ENCODE peak calls at places on chromosomes 2 and 18, in ten cellular contexts. One of them, this sample, is unnamed.
A peak's percentile ranks its signal among the peaks of the same experiment; 100 is the strongest.

GRCh38 chr2:134411828-134412638 is 158.2 kb downstream of the MGAT5 start:
- DNase-seq in lung: peak; percentile 51
- DNase-seq in left ventricle myocardium inferior: peak; percentile 47
- DNase-seq in psoas muscle: peak; percentile 69
- DNase-seq in upper lobe of right lung: no peak
- DNase-seq in lower lobe of right lung: no peak
- DNase-seq in CD8-positive, alpha-beta T cell: peak; percentile 41
- DNase-seq in heart left ventricle: peak; percentile 78
- DNase-seq in A673: peak; percentile 82
- DNase-seq in uterus: peak; percentile 65
- DNase-seq in this sample: peak; percentile 40

GRCh38 chr2:159093496-159093895 is 125.1 kb downstream of the TANC1 start:
- DNase-seq in lung: no peak
- DNase-seq in left ventricle myocardium inferior: no peak
- DNase-seq in psoas muscle: no peak
- DNase-seq in upper lobe of right lung: no peak
- DNase-seq in lower lobe of right lung: no peak
- DNase-seq in CD8-positive, alpha-beta T cell: no peak
- DNase-seq in heart left ventricle: no peak
- DNase-seq in A673: peak; percentile 37
- DNase-seq in uterus: no peak
- DNase-seq in this sample: no peak

GRCh38 chr2:127054604-127054930 is 52.4 kb downstream of the BIN1 start:
- DNase-seq in lung: no peak
- DNase-seq in left ventricle myocardium inferior: no peak
- DNase-seq in psoas muscle: peak; percentile 65
- DNase-seq in upper lobe of right lung: no peak
- DNase-seq in lower lobe of right lung: peak; percentile 32
- DNase-seq in CD8-positive, alpha-beta T cell: no peak
- DNase-seq in heart left ventricle: no peak
- DNase-seq in A673: no peak
- DNase-seq in uterus: no peak
- DNase-seq in this sample: no peak

GRCh38 chr2:173278794-173279527 is 75.7 kb upstream of the CDCA7 start:
- DNase-seq in lung: no peak
- DNase-seq in left ventricle myocardium inferior: no peak
- DNase-seq in psoas muscle: no peak
- DNase-seq in upper lobe of right lung: no peak
- DNase-seq in lower lobe of right lung: no peak
- DNase-seq in CD8-positive, alpha-beta T cell: no peak
- DNase-seq in heart left ventricle: no peak
- DNase-seq in A673: no peak
- DNase-seq in uterus: no peak
- DNase-seq in this sample: no peak

GRCh38 chr18:35588995-35589394 is 7.5 kb downstream of the GALNT1 start:
- DNase-seq in lung: no peak
- DNase-seq in left ventricle myocardium inferior: no peak
- DNase-seq in psoas muscle: no peak
- DNase-seq in upper lobe of right lung: no peak
- DNase-seq in lower lobe of right lung: no peak
- DNase-seq in CD8-positive, alpha-beta T cell: no peak
- DNase-seq in heart left ventricle: no peak
- DNase-seq in A673: no peak
- DNase-seq in uterus: no peak
- DNase-seq in this sample: no peak

GRCh38 chr2:72153924-72154323 is 6.3 kb upstream of the CYP26B1 start:
- DNase-seq in lung: peak; percentile 6
- DNase-seq in left ventricle myocardium inferior: no peak
- DNase-seq in psoas muscle: no peak
- DNase-seq in upper lobe of right lung: no peak
- DNase-seq in lower lobe of right lung: no peak
- DNase-seq in CD8-positive, alpha-beta T cell: no peak
- DNase-seq in heart left ventricle: no peak
- DNase-seq in A673: no peak
- DNase-seq in uterus: no peak
- DNase-seq in this sample: no peak

GRCh38 chr2:105407946-105408743 is 9.3 kb upstream of the FHL2 start:
- DNase-seq in lung: no peak
- DNase-seq in left ventricle myocardium inferior: no peak
- DNase-seq in psoas muscle: no peak
- DNase-seq in upper lobe of right lung: no peak
- DNase-seq in lower lobe of right lung: no peak
- DNase-seq in CD8-positive, alpha-beta T cell: no peak
- DNase-seq in heart left ventricle: no peak
- DNase-seq in A673: no peak
- DNase-seq in uterus: no peak
- DNase-seq in this sample: no peak

GRCh38 chr2:63790913-63791312 is 50.8 kb upstream of the UGP2 start:
- DNase-seq in lung: no peak
- DNase-seq in left ventricle myocardium inferior: no peak
- DNase-seq in psoas muscle: no peak
- DNase-seq in upper lobe of right lung: no peak
- DNase-seq in lower lobe of right lung: no peak
- DNase-seq in CD8-positive, alpha-beta T cell: no peak
- DNase-seq in heart left ventricle: no peak
- DNase-seq in A673: peak; percentile 11
- DNase-seq in uterus: peak; percentile 21
- DNase-seq in this sample: no peak

GRCh38 chr2:31217465-31218200 is at the start of gene CAPN14:
- DNase-seq in lung: no peak
- DNase-seq in left ventricle myocardium inferior: no peak
- DNase-seq in psoas muscle: no peak
- DNase-seq in upper lobe of right lung: no peak
- DNase-seq in lower lobe of right lung: no peak
- DNase-seq in CD8-positive, alpha-beta T cell: no peak
- DNase-seq in heart left ventricle: no peak
- DNase-seq in A673: peak; percentile 68
- DNase-seq in uterus: no peak
- DNase-seq in this sample: no peak
- H3K4me1 ChIP-seq in lung: peaks cover 3% of the 10 kb centered on the region
- H3K4me1 ChIP-seq in left ventricle myocardium inferior: peaks cover 11% of the 10 kb centered on the region
- H3K4me1 ChIP-seq in psoas muscle: no peaks in the 10 kb centered on the region
- H3K4me1 ChIP-seq in upper lobe of right lung: no peaks in the 10 kb centered on the region
- H3K4me1 ChIP-seq in lower lobe of right lung: peaks cover 5% of the 10 kb centered on the region
- H3K4me1 ChIP-seq in CD8-positive, alpha-beta T cell: no peaks in the 10 kb centered on the region
- H3K4me1 ChIP-seq in heart left ventricle: peaks cover 8% of the 10 kb centered on the region
- H3K4me1 ChIP-seq in A673: peaks cover 15% of the 10 kb centered on the region
- H3K4me1 ChIP-seq in uterus: no peaks in the 10 kb centered on the region
- H3K4me1 ChIP-seq in this sample: no peaks in the 10 kb centered on the region

GRCh38 chr2:17353268-17353667 is 165.0 kb downstream of the RAD51AP2 start:
- DNase-seq in lung: no peak
- DNase-seq in left ventricle myocardium inferior: no peak
- DNase-seq in psoas muscle: no peak
- DNase-seq in upper lobe of right lung: no peak
- DNase-seq in lower lobe of right lung: no peak
- DNase-seq in CD8-positive, alpha-beta T cell: no peak
- DNase-seq in heart left ventricle: no peak
- DNase-seq in A673: no peak
- DNase-seq in uterus: no peak
- DNase-seq in this sample: no peak
- TF ChIP-seq CTCF in lung: no peak
- TF ChIP-seq CTCF in left ventricle myocardium inferior: no peak
- TF ChIP-seq CTCF in psoas muscle: no peak
- TF ChIP-seq CTCF in upper lobe of right lung: no peak
- TF ChIP-seq CTCF in lower lobe of right lung: no peak
- TF ChIP-seq CTCF in CD8-positive, alpha-beta T cell: no peak
- TF ChIP-seq CTCF in heart left ventricle: no peak
- TF ChIP-seq CTCF in A673: no peak
- TF ChIP-seq CTCF in uterus: no peak
- TF ChIP-seq CTCF in this sample: no peak

DNA sequence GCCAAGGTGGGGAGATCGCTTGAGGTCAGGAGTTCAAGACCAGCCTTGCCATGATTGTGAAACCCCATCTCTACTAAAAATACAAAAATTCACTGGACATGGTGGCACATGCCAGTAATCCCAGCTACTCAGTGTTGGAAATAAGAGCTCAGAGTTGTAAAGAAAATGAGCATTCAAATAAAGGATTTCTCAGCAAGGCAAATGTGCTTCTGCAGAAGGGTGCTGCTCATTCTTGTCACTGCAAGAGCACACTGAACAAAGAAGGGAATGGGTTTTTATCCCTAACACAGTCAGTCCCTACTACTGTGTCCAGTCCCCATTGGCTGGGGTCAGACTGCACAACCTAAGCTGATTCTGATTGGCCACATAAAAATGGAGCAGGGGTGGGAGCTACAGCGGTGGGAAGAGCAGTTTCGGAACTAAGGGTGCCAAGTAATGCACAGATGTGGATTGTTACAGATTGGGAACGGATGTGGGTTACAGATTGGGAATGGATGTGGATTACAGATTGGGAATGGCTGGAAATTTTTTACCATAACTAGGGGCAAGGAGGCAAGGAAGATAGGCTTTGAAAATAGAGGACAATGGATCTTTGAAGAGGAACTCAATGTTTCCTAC is 31.1 kb upstream of the TRAPPC8 start:
- DNase-seq in lung: no peak
- DNase-seq in left ventricle myocardium inferior: no peak
- DNase-seq in psoas muscle: no peak
- DNase-seq in upper lobe of right lung: no peak
- DNase-seq in lower lobe of right lung: no peak
- DNase-seq in CD8-positive, alpha-beta T cell: no peak
- DNase-seq in heart left ventricle: no peak
- DNase-seq in A673: no peak
- DNase-seq in uterus: no peak
- DNase-seq in this sample: no peak
- H3K9me3 ChIP-seq in lung: peaks cover 20% of the 10 kb centered on the region
- H3K9me3 ChIP-seq in left ventricle myocardium inferior: peaks cover 39% of the 10 kb centered on the region
- H3K9me3 ChIP-seq in psoas muscle: peaks cover 5% of the 10 kb centered on the region
- H3K9me3 ChIP-seq in upper lobe of right lung: peaks cover 10% of the 10 kb centered on the region
- H3K9me3 ChIP-seq in lower lobe of right lung: peaks cover 27% of the 10 kb centered on the region
- H3K9me3 ChIP-seq in CD8-positive, alpha-beta T cell: peaks cover 19% of the 10 kb centered on the region
- H3K9me3 ChIP-seq in heart left ventricle: no peaks in the 10 kb centered on the region
- H3K9me3 ChIP-seq in A673: peaks cover 11% of the 10 kb centered on the region
- H3K9me3 ChIP-seq in uterus: peaks cover 7% of the 10 kb centered on the region
- H3K9me3 ChIP-seq in this sample: peaks cover 4% of the 10 kb centered on the region

GRCh38 chr2:46719499-46719898 is 196.1 kb downstream of the MCFD2 start:
- DNase-seq in lung: no peak
- DNase-seq in left ventricle myocardium inferior: no peak
- DNase-seq in psoas muscle: no peak
- DNase-seq in upper lobe of right lung: no peak
- DNase-seq in lower lobe of right lung: no peak
- DNase-seq in CD8-positive, alpha-beta T cell: no peak
- DNase-seq in heart left ventricle: no peak
- DNase-seq in A673: no peak
- DNase-seq in uterus: no peak
- DNase-seq in this sample: no peak

GRCh38 chr2:46724107-46724506 is 191.5 kb downstream of the MCFD2 start:
- DNase-seq in lung: no peak
- DNase-seq in left ventricle myocardium inferior: no peak
- DNase-seq in psoas muscle: no peak
- DNase-seq in upper lobe of right lung: no peak
- DNase-seq in lower lobe of right lung: no peak
- DNase-seq in CD8-positive, alpha-beta T cell: no peak
- DNase-seq in heart left ventricle: no peak
- DNase-seq in A673: no peak
- DNase-seq in uterus: no peak
- DNase-seq in this sample: no peak

GRCh38 chr2:46722142-46722541 is 193.5 kb downstream of the MCFD2 start:
- DNase-seq in lung: no peak
- DNase-seq in left ventricle myocardium inferior: no peak
- DNase-seq in psoas muscle: no peak
- DNase-seq in upper lobe of right lung: no peak
- DNase-seq in lower lobe of right lung: no peak
- DNase-seq in CD8-positive, alpha-beta T cell: no peak
- DNase-seq in heart left ventricle: no peak
- DNase-seq in A673: no peak
- DNase-seq in uterus: no peak
- DNase-seq in this sample: no peak

GRCh38 chr2:46720592-46721185 is 194.9 kb downstream of the MCFD2 start:
- DNase-seq in lung: no peak
- DNase-seq in left ventricle myocardium inferior: no peak
- DNase-seq in psoas muscle: no peak
- DNase-seq in upper lobe of right lung: no peak
- DNase-seq in lower lobe of right lung: no peak
- DNase-seq in CD8-positive, alpha-beta T cell: no peak
- DNase-seq in heart left ventricle: no peak
- DNase-seq in A673: no peak
- DNase-seq in uterus: no peak
- DNase-seq in this sample: no peak

DNA sequence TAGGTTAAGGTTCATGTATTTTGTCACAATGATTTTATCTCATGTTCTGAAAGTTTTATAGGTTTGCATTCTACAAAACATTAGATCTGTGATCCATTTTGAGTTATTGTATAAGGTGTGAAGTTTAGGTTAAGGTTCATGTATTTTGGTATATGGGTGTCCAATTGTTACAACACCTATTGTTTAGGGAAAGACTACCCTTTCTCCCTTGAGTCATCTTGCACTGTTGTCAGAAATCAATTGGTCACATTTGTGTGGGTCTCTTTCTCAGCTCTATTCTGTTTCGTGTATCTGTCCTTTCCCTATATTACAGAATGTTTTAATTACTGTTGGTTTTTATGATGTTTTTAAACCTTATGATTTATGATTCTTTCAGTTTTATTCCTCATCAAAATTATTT is 192.3 kb downstream of the MCFD2 start:
- DNase-seq in lung: no peak
- DNase-seq in left ventricle myocardium inferior: no peak
- DNase-seq in psoas muscle: no peak
- DNase-seq in upper lobe of right lung: no peak
- DNase-seq in lower lobe of right lung: no peak
- DNase-seq in CD8-positive, alpha-beta T cell: no peak
- DNase-seq in heart left ventricle: no peak
- DNase-seq in A673: no peak
- DNase-seq in uterus: no peak
- DNase-seq in this sample: no peak
- H3K4me1 ChIP-seq in lung: peaks cover 3% of the 10 kb centered on the region
- H3K4me1 ChIP-seq in left ventricle myocardium inferior: peaks cover 83% of the 10 kb centered on the region
- H3K4me1 ChIP-seq in psoas muscle: peaks cover 73% of the 10 kb centered on the region
- H3K4me1 ChIP-seq in upper lobe of right lung: peaks cover 27% of the 10 kb centered on the region
- H3K4me1 ChIP-seq in lower lobe of right lung: peaks cover 43% of the 10 kb centered on the region
- H3K4me1 ChIP-seq in CD8-positive, alpha-beta T cell: peaks cover 22% of the 10 kb centered on the region
- H3K4me1 ChIP-seq in heart left ventricle: peaks cover 81% of the 10 kb centered on the region
- H3K4me1 ChIP-seq in A673: no peaks in the 10 kb centered on the region
- H3K4me1 ChIP-seq in uterus: peaks cover 17% of the 10 kb centered on the region
- H3K4me1 ChIP-seq in this sample: peaks cover 84% of the 10 kb centered on the region

DNA sequence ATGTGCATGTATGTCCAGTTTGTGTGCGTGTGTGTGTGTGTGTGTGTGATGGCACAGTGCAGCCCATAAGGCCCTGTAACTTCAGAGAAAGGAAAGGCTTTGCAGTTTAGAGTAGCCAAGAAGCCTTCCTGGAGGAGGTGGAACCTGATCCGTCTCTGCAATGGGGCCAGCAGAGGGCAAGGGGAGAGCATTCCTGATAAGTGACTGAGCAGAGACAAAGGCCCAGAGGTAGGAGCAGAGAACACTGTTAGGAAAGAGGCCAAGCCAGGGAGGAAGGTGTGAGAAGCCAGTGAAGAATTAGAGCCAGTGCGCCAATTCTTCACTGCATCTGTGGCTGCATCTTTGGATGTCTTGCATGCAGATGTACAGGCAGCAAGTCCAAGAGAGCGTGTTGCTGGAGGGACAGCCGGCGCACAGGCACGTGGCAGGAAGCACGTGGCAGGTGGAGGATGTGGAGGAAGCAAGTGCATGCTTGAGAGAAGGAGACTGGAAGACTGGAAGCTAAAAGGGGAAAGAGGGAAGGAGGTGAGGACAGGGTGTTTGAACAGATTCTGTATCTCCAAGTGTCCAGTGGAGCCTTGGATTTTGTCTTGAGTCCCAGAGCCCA is 196.3 kb downstream of the CTIF start:
- DNase-seq in lung: no peak
- DNase-seq in left ventricle myocardium inferior: no peak
- DNase-seq in psoas muscle: no peak
- DNase-seq in upper lobe of right lung: no peak
- DNase-seq in lower lobe of right lung: no peak
- DNase-seq in CD8-positive, alpha-beta T cell: no peak
- DNase-seq in heart left ventricle: no peak
- DNase-seq in A673: no peak
- DNase-seq in uterus: no peak
- DNase-seq in this sample: no peak
- TF ChIP-seq CTCF in lung: no peak
- TF ChIP-seq CTCF in left ventricle myocardium inferior: no peak
- TF ChIP-seq CTCF in psoas muscle: no peak
- TF ChIP-seq CTCF in upper lobe of right lung: no peak
- TF ChIP-seq CTCF in lower lobe of right lung: no peak
- TF ChIP-seq CTCF in CD8-positive, alpha-beta T cell: no peak
- TF ChIP-seq CTCF in heart left ventricle: no peak
- TF ChIP-seq CTCF in A673: no peak
- TF ChIP-seq CTCF in uterus: no peak
- TF ChIP-seq CTCF in this sample: no peak

This sample was measured in gastrocnemius medialis.